ENCODE peak calls at places on chromosomes 16 and 17, in seven cellular contexts. One of them, this sample, is unnamed.

GRCh38 chr16:53053967-53054669 is 673 bp upstream of the CHD9 start:
- DNase-seq in fibroblast of lung: peak; percentile 44
- DNase-seq in CD4-positive, alpha-beta T cell: no peak
- DNase-seq in fibroblast of the aortic adventitia: peak; percentile 46
- DNase-seq in A549: no peak
- DNase-seq in mesothelial cell of epicardium: no peak
- DNase-seq in neural progenitor cell: no peak
- DNase-seq in this sample: peak; percentile 9

GRCh38 chr17:43171761-43172487 is 910 bp downstream of the NBR1 start:
- DNase-seq in fibroblast of lung: peak; percentile 92
- DNase-seq in CD4-positive, alpha-beta T cell: peak; percentile 10
- DNase-seq in fibroblast of the aortic adventitia: peak; percentile 95
- DNase-seq in A549: peak; percentile 61
- DNase-seq in mesothelial cell of epicardium: no peak
- DNase-seq in neural progenitor cell: peak; percentile 8
- DNase-seq in this sample: peak; percentile 77

GRCh38 chr16:67212766-67213165 is 13.8 kb downstream of the ELMO3 start:
- DNase-seq in fibroblast of lung: no peak
- DNase-seq in CD4-positive, alpha-beta T cell: no peak
- DNase-seq in fibroblast of the aortic adventitia: no peak
- DNase-seq in A549: no peak
- DNase-seq in mesothelial cell of epicardium: no peak
- DNase-seq in neural progenitor cell: no peak
- DNase-seq in this sample: no peak

GRCh38 chr17:58764373-58764772 is 8.7 kb downstream of the PPM1E start:
- DNase-seq in fibroblast of lung: no peak
- DNase-seq in CD4-positive, alpha-beta T cell: no peak
- DNase-seq in fibroblast of the aortic adventitia: no peak
- DNase-seq in A549: no peak
- DNase-seq in mesothelial cell of epicardium: no peak
- DNase-seq in neural progenitor cell: no peak
- DNase-seq in this sample: no peak

GRCh38 chr16:54118846-54119245 is 167.7 kb downstream of the IRX3 start:
- DNase-seq in fibroblast of lung: peak; percentile 6
- DNase-seq in CD4-positive, alpha-beta T cell: no peak
- DNase-seq in fibroblast of the aortic adventitia: peak; percentile 17
- DNase-seq in A549: no peak
- DNase-seq in mesothelial cell of epicardium: no peak
- DNase-seq in neural progenitor cell: no peak
- DNase-seq in this sample: no peak

GRCh38 chr16:86591270-86591669 is 12.9 kb downstream of the FOXL1 start:
- DNase-seq in fibroblast of lung: no peak
- DNase-seq in CD4-positive, alpha-beta T cell: no peak
- DNase-seq in fibroblast of the aortic adventitia: no peak
- DNase-seq in A549: no peak
- DNase-seq in mesothelial cell of epicardium: no peak
- DNase-seq in neural progenitor cell: no peak
- DNase-seq in this sample: no peak

GRCh38 chr17:66347661-66348604 is 45.5 kb downstream of the PRKCA start:
- DNase-seq in fibroblast of lung: peak; percentile 47
- DNase-seq in CD4-positive, alpha-beta T cell: no peak
- DNase-seq in fibroblast of the aortic adventitia: peak; percentile 32
- DNase-seq in A549: no peak
- DNase-seq in mesothelial cell of epicardium: no peak
- DNase-seq in neural progenitor cell: no peak
- DNase-seq in this sample: peak; percentile 35

GRCh38 chr16:11233727-11234376 is 22.2 kb downstream of the SOCS1 start:
- DNase-seq in fibroblast of lung: no peak
- DNase-seq in CD4-positive, alpha-beta T cell: no peak
- DNase-seq in fibroblast of the aortic adventitia: no peak
- DNase-seq in A549: no peak
- DNase-seq in mesothelial cell of epicardium: no peak
- DNase-seq in neural progenitor cell: no peak
- DNase-seq in this sample: no peak

GRCh38 chr16:12578001-12578400 is 225.7 kb downstream of the CPPED1 start:
- DNase-seq in fibroblast of lung: no peak
- DNase-seq in CD4-positive, alpha-beta T cell: no peak
- DNase-seq in fibroblast of the aortic adventitia: no peak
- DNase-seq in A549: no peak
- DNase-seq in mesothelial cell of epicardium: no peak
- DNase-seq in neural progenitor cell: no peak
- DNase-seq in this sample: no peak

GRCh38 chr17:41869426-41869825 is 4.2 kb upstream of the KLHL11 start:
- DNase-seq in fibroblast of lung: no peak
- DNase-seq in CD4-positive, alpha-beta T cell: no peak
- DNase-seq in fibroblast of the aortic adventitia: no peak
- DNase-seq in A549: no peak
- DNase-seq in mesothelial cell of epicardium: no peak
- DNase-seq in neural progenitor cell: no peak
- DNase-seq in this sample: no peak

GRCh38 chr17:49407981-49408501 is 6.6 kb downstream of the PHB1 start:
- DNase-seq in fibroblast of lung: peak; percentile 68
- DNase-seq in CD4-positive, alpha-beta T cell: peak; percentile 82
- DNase-seq in fibroblast of the aortic adventitia: peak; percentile 56
- DNase-seq in A549: peak; percentile 97
- DNase-seq in mesothelial cell of epicardium: peak; percentile 89
- DNase-seq in neural progenitor cell: peak; percentile 87
- DNase-seq in this sample: peak; percentile 39

GRCh38 chr17:51407576-51407975 is 147.2 kb downstream of the UTP18 start:
- DNase-seq in fibroblast of lung: no peak
- DNase-seq in CD4-positive, alpha-beta T cell: no peak
- DNase-seq in fibroblast of the aortic adventitia: no peak
- DNase-seq in A549: no peak
- DNase-seq in mesothelial cell of epicardium: no peak
- DNase-seq in neural progenitor cell: no peak
- DNase-seq in this sample: no peak

GRCh38 chr17:82939213-82940030 is 99.6 kb upstream of the ZNF750 start:
- DNase-seq in fibroblast of lung: no peak
- DNase-seq in CD4-positive, alpha-beta T cell: no peak
- DNase-seq in fibroblast of the aortic adventitia: no peak
- DNase-seq in A549: no peak
- DNase-seq in mesothelial cell of epicardium: no peak
- DNase-seq in neural progenitor cell: no peak
- DNase-seq in this sample: no peak

GRCh38 chr17:76432712-76433336 is 20.1 kb downstream of the UBE2O start:
- DNase-seq in fibroblast of lung: no peak
- DNase-seq in CD4-positive, alpha-beta T cell: no peak
- DNase-seq in fibroblast of the aortic adventitia: no peak
- DNase-seq in A549: no peak
- DNase-seq in mesothelial cell of epicardium: no peak
- DNase-seq in neural progenitor cell: peak; percentile 24
- DNase-seq in this sample: peak; percentile 36

GRCh38 chr17:71176315-71176714 is 944.5 kb upstream of the SOX9 start:
- DNase-seq in fibroblast of lung: no peak
- DNase-seq in CD4-positive, alpha-beta T cell: no peak
- DNase-seq in fibroblast of the aortic adventitia: no peak
- DNase-seq in A549: no peak
- DNase-seq in mesothelial cell of epicardium: no peak
- DNase-seq in neural progenitor cell: no peak
- DNase-seq in this sample: no peak

GRCh38 chr17:74646231-74646630 is 22.7 kb upstream of the CD300E start:
- DNase-seq in fibroblast of lung: no peak
- DNase-seq in CD4-positive, alpha-beta T cell: no peak
- DNase-seq in fibroblast of the aortic adventitia: no peak
- DNase-seq in A549: peak; percentile 74
- DNase-seq in mesothelial cell of epicardium: no peak
- DNase-seq in neural progenitor cell: no peak
- DNase-seq in this sample: peak; percentile 2

GRCh38 chr16:14628806-14629611 is 1.1 kb downstream of the PARN start:
- DNase-seq in fibroblast of lung: no peak
- DNase-seq in CD4-positive, alpha-beta T cell: no peak
- DNase-seq in fibroblast of the aortic adventitia: peak; percentile 16
- DNase-seq in A549: no peak
- DNase-seq in mesothelial cell of epicardium: no peak
- DNase-seq in neural progenitor cell: no peak
- DNase-seq in this sample: no peak

GRCh38 chr16:21100447-21100846 is 50.2 kb downstream of the DNAH3 start:
- DNase-seq in fibroblast of lung: peak; percentile 81
- DNase-seq in CD4-positive, alpha-beta T cell: no peak
- DNase-seq in fibroblast of the aortic adventitia: peak; percentile 48
- DNase-seq in A549: peak; percentile 49
- DNase-seq in mesothelial cell of epicardium: no peak
- DNase-seq in neural progenitor cell: no peak
- DNase-seq in this sample: peak; percentile 82

GRCh38 chr16:83356266-83356665 is 451.5 kb upstream of the HSBP1 start:
- DNase-seq in fibroblast of lung: peak; percentile 61
- DNase-seq in CD4-positive, alpha-beta T cell: no peak
- DNase-seq in fibroblast of the aortic adventitia: peak; percentile 73
- DNase-seq in A549: peak; percentile 47
- DNase-seq in mesothelial cell of epicardium: no peak
- DNase-seq in neural progenitor cell: peak; percentile 82
- DNase-seq in this sample: peak; percentile 60

DNA sequence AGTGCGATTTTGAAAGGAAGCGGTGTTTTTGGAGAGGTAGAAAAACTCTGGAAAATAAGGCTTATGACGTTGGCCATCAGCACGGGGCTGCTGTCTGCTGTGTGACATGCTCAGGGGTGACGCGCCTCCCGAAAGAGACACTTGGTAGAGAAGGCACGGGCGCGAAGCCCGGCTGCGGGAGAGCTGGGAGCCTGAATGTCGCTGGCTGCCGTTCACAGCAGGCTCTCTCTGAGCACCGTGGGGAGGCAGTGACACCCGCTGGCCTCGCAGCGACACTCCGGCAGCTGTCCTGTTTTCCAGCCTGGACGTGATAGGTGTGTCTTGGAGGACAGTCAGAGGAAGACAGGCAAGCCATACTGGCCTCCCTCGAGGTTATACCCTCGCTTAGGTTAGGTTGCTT is 759.1 kb upstream of the RBFOX1 start:
- DNase-seq in fibroblast of lung: no peak
- DNase-seq in CD4-positive, alpha-beta T cell: no peak
- DNase-seq in fibroblast of the aortic adventitia: no peak
- DNase-seq in A549: no peak
- DNase-seq in mesothelial cell of epicardium: no peak
- DNase-seq in neural progenitor cell: peak; percentile 79
- DNase-seq in this sample: no peak
- TF ChIP-seq CTCF in fibroblast of lung: no peak
- TF ChIP-seq CTCF in CD4-positive, alpha-beta T cell: no peak
- TF ChIP-seq CTCF in fibroblast of the aortic adventitia: no peak
- TF ChIP-seq CTCF in A549: no peak
- TF ChIP-seq CTCF in mesothelial cell of epicardium: no peak
- TF ChIP-seq CTCF in neural progenitor cell: peak; percentile 59
- TF ChIP-seq CTCF in this sample: no peak

GRCh38 chr17:7572588-7573323 is 6.7 kb upstream of the CD68 start:
- DNase-seq in fibroblast of lung: peak; percentile 99
- DNase-seq in CD4-positive, alpha-beta T cell: peak; percentile 100
- DNase-seq in fibroblast of the aortic adventitia: peak; percentile 99
- DNase-seq in A549: peak; percentile 100
- DNase-seq in mesothelial cell of epicardium: peak; percentile 100
- DNase-seq in neural progenitor cell: peak; percentile 99
- DNase-seq in this sample: peak; percentile 99
- TF ChIP-seq CTCF in fibroblast of lung: no peak
- TF ChIP-seq CTCF in CD4-positive, alpha-beta T cell: no peak
- TF ChIP-seq CTCF in fibroblast of the aortic adventitia: no peak
- TF ChIP-seq CTCF in A549: no peak
- TF ChIP-seq CTCF in mesothelial cell of epicardium: no peak
- TF ChIP-seq CTCF in neural progenitor cell: no peak
- TF ChIP-seq CTCF in this sample: no peak

GRCh38 chr16:1884155-1884760 is 12.3 kb upstream of the MEIOB start:
- DNase-seq in fibroblast of lung: no peak
- DNase-seq in CD4-positive, alpha-beta T cell: no peak
- DNase-seq in fibroblast of the aortic adventitia: no peak
- DNase-seq in A549: peak; percentile 72
- DNase-seq in mesothelial cell of epicardium: no peak
- DNase-seq in neural progenitor cell: no peak
- DNase-seq in this sample: peak; percentile 14
- TF ChIP-seq CTCF in fibroblast of lung: no peak
- TF ChIP-seq CTCF in CD4-positive, alpha-beta T cell: no peak
- TF ChIP-seq CTCF in fibroblast of the aortic adventitia: peak; percentile 24
- TF ChIP-seq CTCF in A549: no peak
- TF ChIP-seq CTCF in mesothelial cell of epicardium: peak; percentile 40
- TF ChIP-seq CTCF in neural progenitor cell: peak; percentile 41
- TF ChIP-seq CTCF in this sample: peak; percentile 39

GRCh38 chr16:19846421-19846820 is 38.2 kb downstream of the GPRC5B start:
- DNase-seq in fibroblast of lung: no peak
- DNase-seq in CD4-positive, alpha-beta T cell: no peak
- DNase-seq in fibroblast of the aortic adventitia: no peak
- DNase-seq in A549: no peak
- DNase-seq in mesothelial cell of epicardium: no peak
- DNase-seq in neural progenitor cell: no peak
- DNase-seq in this sample: no peak

GRCh38 chr16:19843371-19843770 is 41.3 kb downstream of the GPRC5B start:
- DNase-seq in fibroblast of lung: no peak
- DNase-seq in CD4-positive, alpha-beta T cell: no peak
- DNase-seq in fibroblast of the aortic adventitia: no peak
- DNase-seq in A549: no peak
- DNase-seq in mesothelial cell of epicardium: no peak
- DNase-seq in neural progenitor cell: no peak
- DNase-seq in this sample: no peak

GRCh38 chr16:19841184-19841583 is 43.5 kb downstream of the GPRC5B start:
- DNase-seq in fibroblast of lung: no peak
- DNase-seq in CD4-positive, alpha-beta T cell: no peak
- DNase-seq in fibroblast of the aortic adventitia: no peak
- DNase-seq in A549: no peak
- DNase-seq in mesothelial cell of epicardium: no peak
- DNase-seq in neural progenitor cell: no peak
- DNase-seq in this sample: no peak

GRCh38 chr16:19842758-19843157 is 41.9 kb downstream of the GPRC5B start:
- DNase-seq in fibroblast of lung: no peak
- DNase-seq in CD4-positive, alpha-beta T cell: no peak
- DNase-seq in fibroblast of the aortic adventitia: no peak
- DNase-seq in A549: no peak
- DNase-seq in mesothelial cell of epicardium: no peak
- DNase-seq in neural progenitor cell: no peak
- DNase-seq in this sample: no peak

DNA sequence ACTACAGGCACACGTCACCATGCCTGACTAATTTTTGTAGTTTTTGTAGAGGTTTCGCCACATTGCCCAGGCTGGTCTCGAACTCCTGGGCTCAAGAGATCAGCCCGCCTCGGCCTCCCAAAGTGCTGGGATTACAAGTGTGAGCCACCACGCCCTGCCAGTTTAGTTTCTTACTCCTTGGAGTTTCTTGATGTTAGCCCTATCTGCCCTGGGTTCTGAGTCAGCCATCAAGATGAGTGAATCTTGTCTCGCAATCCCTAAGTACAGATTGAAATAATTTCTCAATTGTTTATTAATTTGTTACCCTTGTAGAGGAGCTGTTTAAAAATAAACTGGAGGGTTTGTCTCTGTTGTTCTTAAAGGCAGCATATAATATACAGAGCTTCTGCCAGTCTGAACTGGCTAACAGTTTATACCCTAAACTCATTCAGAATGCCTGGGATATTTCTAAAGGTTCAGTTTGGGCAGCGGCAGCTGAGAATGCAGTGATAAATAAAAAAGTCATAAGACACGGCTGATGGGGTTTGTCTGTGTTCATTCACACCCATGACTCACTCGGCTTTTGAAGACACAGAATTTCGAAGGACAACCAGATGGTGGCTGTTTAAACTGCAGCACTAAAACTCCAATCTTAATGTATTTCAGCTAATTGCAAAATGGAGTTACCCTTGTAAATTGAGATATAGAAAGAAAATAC is 39.6 kb downstream of the GPRC5B start:
- DNase-seq in fibroblast of lung: peak; percentile 86
- DNase-seq in CD4-positive, alpha-beta T cell: no peak
- DNase-seq in fibroblast of the aortic adventitia: peak; percentile 72
- DNase-seq in A549: peak; percentile 50
- DNase-seq in mesothelial cell of epicardium: no peak
- DNase-seq in neural progenitor cell: no peak
- DNase-seq in this sample: peak; percentile 85
- TF ChIP-seq CTCF in fibroblast of lung: no peak
- TF ChIP-seq CTCF in CD4-positive, alpha-beta T cell: no peak
- TF ChIP-seq CTCF in fibroblast of the aortic adventitia: no peak
- TF ChIP-seq CTCF in A549: no peak
- TF ChIP-seq CTCF in mesothelial cell of epicardium: no peak
- TF ChIP-seq CTCF in neural progenitor cell: no peak
- TF ChIP-seq CTCF in this sample: no peak